ENCODE peak calls at places on chromosome 15, in four cellular contexts. D is CD4-positive, alpha-beta memory T cell; W is SK-N-SH; I is psoas muscle. V is an unnamed sample. For H3K36me3 and H3K27me3, the result is how much of the 10 kb centered on the place peaks cover.

GRCh38 chr15:76172782-76173181 is 113.0 kb downstream of the TMEM266 start:
- DNase-seq in D (no peak), W (no peak), I (no peak), V (no peak)

GRCh38 chr15:90910441-90911301 is 7.6 kb downstream of the MAN2A2 start:
- DNase-seq in W (no peak), D (no peak), I (no peak), V (no peak)

GRCh38 chr15:89515477-89515876 is 19.1 kb upstream of the RHCG start:
- DNase-seq in I (no peak), D (no peak), W (no peak), V (no peak)

GRCh38 chr15:41416162-41416741 is 643 bp upstream of the RTF1 start:
- DNase-seq in D (no peak), W (no peak), I (no peak), V (no peak)

GRCh38 chr15:80036067-80036466 is 23.4 kb upstream of the ZFAND6 start:
- DNase-seq in D (no peak), W (no peak), I (no peak), V (no peak)

GRCh38 chr15:28269097-28269496 is 52.9 kb downstream of the HERC2 start:
- DNase-seq in D (no peak), I (no peak), W (no peak), V (no peak)

GRCh38 chr15:58641660-58642059 is 107.8 kb downstream of the ADAM10 start:
- DNase-seq in D (no peak), W (no peak), I (no peak), V (no peak)

GRCh38 chr15:74397239-74398068 is 30.0 kb upstream of the CYP11A1 start:
- DNase-seq in W (no peak), D (no peak), I (no peak), V (no peak)

GRCh38 chr15:94266789-94267188 is 35.4 kb downstream of the MCTP2 start:
- DNase-seq in W (no peak), I (no peak), D (no peak), V (no peak)

GRCh38 chr15:52343831-52344230 is 48.2 kb upstream of the MYO5C start:
- DNase-seq in I (no peak), D (no peak), W (no peak), V (no peak)

GRCh38 chr15:66236806-66237205 is 16.7 kb downstream of the MEGF11 start:
- DNase-seq in I (no peak), W (no peak), D (no peak), V (no peak)

GRCh38 chr15:82118040-82118439 is 72.2 kb upstream of the MEX3B start:
- DNase-seq in I (no peak), W (no peak), D (no peak), V (no peak)

GRCh38 chr15:82111918-82112317 is 66.1 kb upstream of the MEX3B start:
- DNase-seq in W (peak), D (no peak), I (no peak), V (no peak)

GRCh38 chr15:82113116-82113715 is 67.4 kb upstream of the MEX3B start:
- DNase-seq in W (no peak), I (no peak), D (no peak), V (no peak)

GRCh38 chr15:82114660-82115059 is 68.8 kb upstream of the MEX3B start:
- DNase-seq in D (no peak), I (no peak), W (no peak), V (no peak)

GRCh38 chr15:82117296-82117695 is 71.5 kb upstream of the MEX3B start:
- DNase-seq in I (no peak), W (no peak), D (no peak), V (no peak)
- H3K36me3 ChIP-seq in I (under half), W (under half), D (under half), V (under half)

GRCh38 chr15:26971303-26972018 is 480 bp downstream of the GABRG3 start:
- DNase-seq in W (peak), I (no peak), D (no peak), V (peak)

GRCh38 chr15:26972636-26973035 is 1.7 kb downstream of the GABRG3 start:
- DNase-seq in D (no peak), I (no peak), W (no peak), V (no peak)

GRCh38 chr15:26970712-26971210 is at the start of gene GABRG3:
- DNase-seq in I (peak), D (no peak), W (peak), V (peak)

DNA sequence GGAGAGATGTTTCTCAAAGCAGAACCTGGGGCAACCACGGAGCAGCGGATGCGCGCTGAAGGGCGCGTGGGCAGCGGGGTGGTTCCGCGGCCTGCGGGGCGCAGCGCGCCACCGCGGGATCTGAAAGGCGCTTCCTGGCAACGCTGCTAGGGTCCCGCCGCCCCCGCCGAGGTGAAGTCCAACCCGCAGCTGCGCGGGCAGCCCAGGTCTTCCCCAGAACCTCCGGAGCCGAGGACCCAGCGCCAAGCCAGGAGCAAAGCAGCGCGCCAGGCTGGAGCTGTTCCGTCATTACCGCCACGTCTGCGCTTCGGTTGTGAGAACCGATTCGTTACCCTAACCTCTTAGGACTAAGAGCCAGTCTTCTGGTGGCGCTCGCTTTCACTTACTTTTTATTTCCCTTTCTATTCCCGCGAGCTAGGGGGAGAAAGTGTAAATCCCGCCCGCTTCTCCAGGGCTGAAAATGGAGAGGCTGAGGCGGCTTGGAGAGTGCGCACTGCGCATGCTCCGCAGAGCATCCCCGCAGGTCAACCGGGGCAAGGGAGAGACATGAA is 3.2 kb upstream of the GABRG3 start:
- DNase-seq in D (no peak), W (peak), I (no peak), V (peak)
- H3K4me3 ChIP-seq in D (no peak), W (peak), I (no peak), V (peak)

GRCh38 chr15:82647045-82647834 is at the start of gene CPEB1:
- DNase-seq in W (peak), I (peak), D (peak), V (peak)
- H3K27me3 ChIP-seq in W (under half), I (half or more), D (under half), V (under half)

DNA sequence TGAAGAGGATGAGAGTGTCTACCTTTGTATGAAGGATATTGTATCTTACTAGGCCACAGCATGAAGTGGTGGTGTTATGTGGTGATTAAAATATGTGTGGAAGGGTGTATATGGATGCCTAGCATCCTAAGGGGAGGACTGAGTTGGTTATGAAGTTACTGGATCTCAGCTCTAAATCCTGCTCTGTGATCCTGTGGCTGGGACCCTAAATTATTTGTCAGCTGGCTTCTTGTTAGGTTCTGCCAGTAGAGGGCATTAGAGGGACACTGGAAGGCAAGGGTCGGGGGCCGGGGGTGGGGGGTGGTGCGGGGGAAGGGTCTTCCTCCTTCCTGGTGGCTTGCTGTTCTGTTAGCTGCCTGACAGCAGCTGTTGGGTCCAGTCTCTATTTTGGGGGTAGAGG is 34.9 kb downstream of the MORF4L1 start:
- DNase-seq in W (peak), D (no peak), I (no peak), V (peak)
- H3K36me3 ChIP-seq in W (half or more), D (half or more), I (half or more), V (under half)

GRCh38 chr15:25797035-25797434 is 66.1 kb downstream of the ATP10A start:
- DNase-seq in D (no peak), W (no peak), I (no peak), V (no peak)

GRCh38 chr15:25799906-25800700 is 63.0 kb downstream of the ATP10A start:
- DNase-seq in D (no peak), W (no peak), I (no peak), V (peak)

GRCh38 chr15:25796395-25796794 is 66.7 kb downstream of the ATP10A start:
- DNase-seq in I (no peak), D (no peak), W (no peak), V (peak)

GRCh38 chr15:25797511-25798206 is 65.5 kb downstream of the ATP10A start:
- DNase-seq in W (peak), I (no peak), D (no peak), V (peak)

DNA sequence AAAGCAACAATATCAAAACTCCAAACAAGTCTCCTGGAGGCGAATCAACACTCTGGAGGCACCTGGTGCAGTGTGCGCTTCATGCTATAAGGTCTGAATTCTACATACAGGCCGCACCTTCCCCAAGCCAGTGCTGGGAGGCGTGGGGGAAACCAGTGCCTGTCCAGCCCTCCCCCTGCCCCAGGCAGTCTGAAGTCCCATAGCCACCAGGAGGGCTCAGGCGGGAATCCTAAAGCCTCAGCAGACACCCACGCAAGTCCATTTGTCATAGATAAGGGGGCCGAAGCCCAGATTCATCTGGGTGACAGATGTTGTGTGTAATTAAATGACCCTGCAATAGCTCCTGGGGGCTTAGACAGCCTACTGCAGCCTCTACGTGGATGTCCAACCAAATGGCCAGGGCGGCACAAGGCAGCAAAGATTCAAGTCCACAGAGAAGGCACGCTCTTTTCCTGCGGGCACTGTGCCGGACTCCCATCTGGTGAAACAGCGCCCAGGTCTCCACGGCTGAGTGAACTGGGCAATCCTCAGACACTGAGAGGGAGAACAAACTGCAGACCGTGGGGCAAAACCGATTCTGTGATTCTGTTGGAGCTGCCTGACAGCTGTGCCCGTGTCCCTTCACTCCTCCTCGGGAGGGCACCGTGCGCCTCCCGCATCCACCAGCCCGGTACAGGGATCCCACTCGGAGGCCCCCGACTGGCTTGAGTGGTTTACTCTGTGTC is 64.8 kb downstream of the ATP10A start:
- DNase-seq in W (peak), I (no peak), D (no peak), V (peak)
- H3K4me3 ChIP-seq in W (no peak), I (no peak), D (no peak), V (no peak)

V was measured in H7.